ENCODE peak calls at places on chromosomes 1 and 21, in seven cellular contexts. P is CD8-positive, alpha-beta T cell; Q is body of pancreas; V is Peyer's patch; K is heart left ventricle; E is left lung; L is upper lobe of left lung. D is an unnamed sample. For H3K4me1, the result is how much of the 10 kb centered on the place peaks cover.

GRCh38 chr1:28895896-28896608 is 18.3 kb upstream of the EPB41 start:
- DNase-seq in E (no peak), Q (no peak), L (no peak), P (no peak), K (no peak), V (no peak), D (no peak)

GRCh38 chr1:220880367-220880680 is 1.1 kb downstream of the HLX start:
- DNase-seq in E (no peak), K (no peak), P (no peak), V (no peak), Q (no peak), L (no peak), D (no peak)

GRCh38 chr21:17270234-17270633 is 242.6 kb upstream of the CXADR start:
- DNase-seq in V (no peak), P (no peak), K (peak), Q (no peak), L (no peak), E (no peak), D (no peak)

GRCh38 chr1:161784963-161785362 is 18.8 kb downstream of the ATF6 start:
- DNase-seq in K (no peak), L (no peak), Q (no peak), P (no peak), E (no peak), V (no peak), D (no peak)

GRCh38 chr1:31381394-31382287 is 8.8 kb upstream of the FABP3 start:
- DNase-seq in P (no peak), V (no peak), L (no peak), K (peak), E (no peak), Q (no peak), D (no peak)

GRCh38 chr1:36128126-36128904 is 3.3 kb upstream of the COL8A2 start:
- DNase-seq in Q (no peak), P (no peak), V (no peak), E (no peak), L (no peak), K (no peak), D (no peak)

GRCh38 chr1:33641099-33641830 is 168.8 kb downstream of the ZSCAN20 start:
- DNase-seq in V (no peak), K (no peak), E (no peak), L (no peak), P (no peak), Q (no peak), D (no peak)

GRCh38 chr1:22817462-22817861 is 106.8 kb downstream of the EPHB2 start:
- DNase-seq in E (no peak), K (peak), V (no peak), Q (no peak), P (no peak), L (no peak), D (no peak)

GRCh38 chr1:226679853-226680516 is 59.1 kb downstream of the ITPKB start:
- DNase-seq in L (peak), Q (peak), P (peak), V (peak), K (peak), E (peak), D (peak)

GRCh38 chr1:110380667-110381283 is 10.1 kb downstream of the SLC16A4 start:
- DNase-seq in Q (no peak), P (no peak), L (peak), K (no peak), V (no peak), E (no peak), D (no peak)

GRCh38 chr1:76262591-76262990 is 188.0 kb downstream of the ST6GALNAC3 start:
- DNase-seq in P (no peak), V (no peak), L (no peak), E (no peak), K (no peak), Q (no peak), D (no peak)

GRCh38 chr1:170077926-170078325 is 3.4 kb upstream of the KIFAP3 start:
- DNase-seq in L (no peak), V (no peak), E (no peak), K (no peak), P (no peak), Q (no peak), D (no peak)

GRCh38 chr1:55317673-55318072 is 102.5 kb upstream of the USP24 start:
- DNase-seq in L (no peak), E (no peak), V (no peak), K (no peak), Q (no peak), P (no peak), D (no peak)

GRCh38 chr1:41399148-41399795 is 38.0 kb downstream of the FOXO6 start:
- DNase-seq in K (peak), P (no peak), L (no peak), E (no peak), V (no peak), Q (peak), D (no peak)

GRCh38 chr21:45127937-45128336 is 53.6 kb downstream of the ADARB1 start:
- DNase-seq in Q (no peak), E (no peak), L (no peak), V (no peak), K (no peak), P (no peak), D (no peak)

GRCh38 chr1:205375816-205376545 is 19.3 kb upstream of the KLHDC8A start:
- DNase-seq in Q (no peak), K (no peak), E (no peak), V (no peak), L (peak), P (no peak), D (no peak)

GRCh38 chr1:115456441-115456961 is 118.5 kb upstream of the NGF start:
- DNase-seq in K (no peak), E (no peak), V (no peak), L (no peak), P (no peak), Q (no peak), D (no peak)

GRCh38 chr1:87685366-87686136 is 356.9 kb downstream of the LMO4 start:
- DNase-seq in E (no peak), Q (no peak), V (no peak), K (no peak), P (no peak), L (no peak), D (no peak)

GRCh38 chr1:225700164-225700740 is 47.3 kb upstream of the ENAH start:
- DNase-seq in K (no peak), E (no peak), L (no peak), P (no peak), V (no peak), Q (no peak), D (no peak)

GRCh38 chr1:173862769-173863223 is 5.0 kb downstream of the GAS5 start:
- DNase-seq in L (no peak), V (no peak), Q (no peak), K (no peak), E (no peak), P (no peak), D (no peak)

GRCh38 chr1:207981976-207982375 is 71.1 kb upstream of the CD34 start:
- DNase-seq in Q (no peak), V (no peak), L (no peak), E (no peak), P (no peak), K (no peak), D (no peak)

GRCh38 chr1:50527249-50527986 is 104.2 kb upstream of the DMRTA2 start:
- DNase-seq in K (no peak), E (no peak), Q (no peak), L (no peak), P (no peak), V (no peak), D (no peak)

GRCh38 chr1:224582041-224582440 is 34.1 kb upstream of the CNIH3 start:
- DNase-seq in K (no peak), P (no peak), V (no peak), E (no peak), L (no peak), Q (no peak), D (no peak)

GRCh38 chr1:199691540-199691939 is 336.0 kb upstream of the NR5A2 start:
- DNase-seq in K (no peak), Q (no peak), E (no peak), V (no peak), P (no peak), L (peak), D (no peak)

GRCh38 chr1:155646307-155646706 is 36.3 kb downstream of the MSTO1 start:
- DNase-seq in L (no peak), E (no peak), P (no peak), K (peak), V (no peak), Q (no peak), D (no peak)

GRCh38 chr1:245153645-245154428 is 948 bp upstream of the KIF26B start:
- DNase-seq in E (no peak), K (no peak), P (no peak), V (no peak), Q (peak), L (no peak), D (no peak)

GRCh38 chr1:175208773-175209492 is 16.4 kb upstream of the KIAA0040 start:
- DNase-seq in E (no peak), P (peak), L (no peak), V (no peak), Q (no peak), K (no peak), D (peak)

GRCh38 chr1:2494323-2494693 is 18.2 kb downstream of the PLCH2 start:
- DNase-seq in L (peak), K (no peak), E (no peak), P (no peak), V (no peak), Q (no peak), D (no peak)

GRCh38 chr1:10065760-10066159 is 33.0 kb downstream of the UBE4B start:
- DNase-seq in Q (no peak), K (no peak), L (no peak), V (no peak), P (no peak), E (no peak), D (no peak)

GRCh38 chr21:18529253-18529652 is 125.7 kb upstream of the TMPRSS15 start:
- DNase-seq in E (no peak), L (no peak), Q (no peak), P (no peak), K (no peak), V (no peak), D (no peak)

GRCh38 chr1:169890761-169891538 is 2.7 kb downstream of the SCYL3 start:
- DNase-seq in L (peak), Q (peak), K (no peak), E (no peak), P (peak), V (no peak), D (no peak)

GRCh38 chr1:43469932-43470331 is 16.2 kb upstream of the HYI start:
- DNase-seq in Q (no peak), L (no peak), K (no peak), P (no peak), E (no peak), V (no peak), D (no peak)

GRCh38 chr1:43468403-43468802 is 14.7 kb upstream of the HYI start:
- DNase-seq in V (no peak), K (no peak), P (no peak), L (no peak), Q (no peak), E (no peak), D (no peak)

GRCh38 chr1:43477716-43478115 is 24.0 kb upstream of the HYI start:
- DNase-seq in E (no peak), Q (no peak), V (no peak), K (no peak), P (no peak), L (no peak), D (no peak)

GRCh38 chr1:43472087-43472462 is 18.3 kb upstream of the HYI start:
- DNase-seq in K (no peak), E (no peak), L (no peak), P (no peak), Q (no peak), V (no peak), D (no peak)

GRCh38 chr1:43473463-43473862 is 19.7 kb upstream of the HYI start:
- DNase-seq in P (no peak), K (no peak), L (no peak), Q (no peak), E (no peak), V (no peak), D (no peak)
- H3K4me3 ChIP-seq in P (no peak), K (no peak), L (no peak), Q (no peak), E (no peak), V (no peak), D (no peak)

GRCh38 chr1:24735619-24736375 is 9.4 kb upstream of the CLIC4 start:
- DNase-seq in Q (no peak), L (no peak), P (no peak), V (no peak), K (peak), E (no peak), D (no peak)

GRCh38 chr1:24737368-24738117 is 7.7 kb upstream of the CLIC4 start:
- DNase-seq in K (no peak), V (no peak), P (no peak), L (no peak), Q (no peak), E (no peak), D (no peak)

GRCh38 chr1:24735156-24735618 is 10.1 kb upstream of the CLIC4 start:
- DNase-seq in P (no peak), E (no peak), Q (no peak), V (no peak), K (no peak), L (no peak), D (no peak)

GRCh38 chr1:24742090-24742938 is 2.9 kb upstream of the CLIC4 start:
- DNase-seq in P (no peak), E (no peak), V (no peak), K (no peak), Q (no peak), L (no peak), D (peak)

GRCh38 chr1:24739241-24739640 is 6.0 kb upstream of the CLIC4 start:
- DNase-seq in P (no peak), K (no peak), Q (no peak), V (no peak), L (no peak), E (no peak), D (no peak)
- H3K4me1 ChIP-seq in P (under half), K (under half), Q (under half), V (under half), L (under half), E (under half), D (under half)

DNA sequence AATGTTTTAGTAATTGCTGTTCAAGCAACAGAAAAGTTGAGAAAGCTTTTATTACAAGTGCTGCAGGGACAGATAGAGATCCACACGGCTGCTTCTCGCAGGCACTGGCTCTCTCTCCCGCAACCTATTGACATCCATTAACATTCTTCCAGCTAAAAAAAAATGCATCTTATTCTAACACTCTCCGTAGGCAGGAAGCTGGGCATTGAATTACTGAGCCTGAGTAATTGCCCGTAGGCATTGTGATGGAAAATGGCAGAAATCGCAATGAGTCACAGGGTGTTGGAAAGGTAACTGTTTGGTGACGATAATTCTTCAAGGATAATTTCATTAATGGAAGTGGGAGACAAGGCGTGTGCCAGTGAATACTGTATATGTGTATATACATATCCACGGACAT is 567.4 kb downstream of the NPHP4 start:
- DNase-seq in V (no peak), Q (no peak), K (no peak), L (no peak), P (no peak), E (no peak), D (no peak)
- H3K4me3 ChIP-seq in V (no peak), Q (no peak), K (no peak), L (no peak), P (no peak), E (no peak), D (no peak)

DNA sequence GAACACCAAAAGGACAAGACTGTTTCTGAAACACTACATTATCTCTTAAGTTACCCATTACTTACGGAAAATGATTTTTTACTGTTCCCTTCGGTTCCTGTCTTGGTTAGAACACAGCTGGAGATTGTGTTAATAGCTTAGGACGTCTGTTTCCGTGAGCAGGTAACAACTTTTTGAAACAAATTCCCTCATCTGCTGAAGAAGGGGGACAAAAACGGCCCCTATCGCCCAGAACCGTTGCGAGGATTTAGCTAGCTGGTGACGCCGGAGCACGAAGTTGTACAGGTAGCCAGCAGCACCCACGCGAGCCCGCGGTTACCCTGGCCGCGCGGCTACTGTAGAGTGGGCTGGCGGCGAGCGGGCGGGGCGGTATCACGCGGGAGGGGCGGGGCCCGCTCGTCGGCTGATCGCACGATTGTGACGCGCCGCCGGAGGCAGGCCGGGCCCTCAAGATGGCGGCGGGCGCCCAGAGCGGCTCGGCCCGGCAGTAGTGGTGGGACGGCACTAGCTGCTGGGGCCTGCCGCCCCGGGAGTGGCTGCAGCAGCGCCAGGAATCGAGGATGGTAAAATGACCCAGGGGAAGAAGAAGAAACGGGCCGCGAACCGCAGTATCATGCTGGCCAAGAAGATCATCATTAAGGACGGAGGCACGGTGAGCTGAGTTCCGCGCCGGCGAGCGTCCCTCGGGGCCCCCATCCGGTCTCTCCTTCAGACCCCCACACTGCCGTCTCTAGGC is 68.0 kb downstream of the SLC35A3 start:
- DNase-seq in K (peak), L (peak), P (peak), V (peak), Q (peak), E (peak), D (peak)
- H3K4me1 ChIP-seq in K (under half), L (under half), P (under half), V (under half), Q (under half), E (half or more), D (under half)

DNA sequence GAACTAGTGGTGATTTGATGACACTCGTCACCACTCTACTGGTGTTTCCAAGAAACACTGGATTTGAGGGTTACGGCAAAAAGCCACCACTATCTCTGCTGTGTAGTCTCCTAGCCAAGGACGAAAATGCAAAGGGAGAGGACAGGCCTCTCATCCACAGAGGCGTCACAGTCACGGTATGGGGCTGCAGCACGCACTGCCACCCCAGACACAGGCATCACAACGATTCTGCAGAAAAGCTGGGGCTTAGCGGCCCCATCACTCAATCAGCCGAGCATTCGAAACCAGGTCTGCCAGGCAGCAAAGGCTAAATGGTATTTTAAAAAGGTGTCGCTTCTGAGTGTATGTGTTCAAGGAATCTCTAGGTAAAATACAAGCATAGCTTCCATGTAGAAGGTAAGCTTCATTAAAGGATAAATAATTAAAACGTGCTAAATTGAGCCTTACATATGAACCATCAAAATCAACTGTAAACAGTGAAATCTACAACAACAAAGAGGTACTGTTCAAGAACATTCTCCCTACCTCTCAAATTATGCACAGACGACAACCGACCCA is 1.4 kb downstream of the RIPK4 start:
- DNase-seq in P (no peak), L (no peak), K (no peak), E (no peak), Q (no peak), V (no peak), D (no peak)
- H3K4me3 ChIP-seq in P (no peak), L (peak), K (no peak), E (peak), Q (peak), V (no peak), D (peak)

DNA sequence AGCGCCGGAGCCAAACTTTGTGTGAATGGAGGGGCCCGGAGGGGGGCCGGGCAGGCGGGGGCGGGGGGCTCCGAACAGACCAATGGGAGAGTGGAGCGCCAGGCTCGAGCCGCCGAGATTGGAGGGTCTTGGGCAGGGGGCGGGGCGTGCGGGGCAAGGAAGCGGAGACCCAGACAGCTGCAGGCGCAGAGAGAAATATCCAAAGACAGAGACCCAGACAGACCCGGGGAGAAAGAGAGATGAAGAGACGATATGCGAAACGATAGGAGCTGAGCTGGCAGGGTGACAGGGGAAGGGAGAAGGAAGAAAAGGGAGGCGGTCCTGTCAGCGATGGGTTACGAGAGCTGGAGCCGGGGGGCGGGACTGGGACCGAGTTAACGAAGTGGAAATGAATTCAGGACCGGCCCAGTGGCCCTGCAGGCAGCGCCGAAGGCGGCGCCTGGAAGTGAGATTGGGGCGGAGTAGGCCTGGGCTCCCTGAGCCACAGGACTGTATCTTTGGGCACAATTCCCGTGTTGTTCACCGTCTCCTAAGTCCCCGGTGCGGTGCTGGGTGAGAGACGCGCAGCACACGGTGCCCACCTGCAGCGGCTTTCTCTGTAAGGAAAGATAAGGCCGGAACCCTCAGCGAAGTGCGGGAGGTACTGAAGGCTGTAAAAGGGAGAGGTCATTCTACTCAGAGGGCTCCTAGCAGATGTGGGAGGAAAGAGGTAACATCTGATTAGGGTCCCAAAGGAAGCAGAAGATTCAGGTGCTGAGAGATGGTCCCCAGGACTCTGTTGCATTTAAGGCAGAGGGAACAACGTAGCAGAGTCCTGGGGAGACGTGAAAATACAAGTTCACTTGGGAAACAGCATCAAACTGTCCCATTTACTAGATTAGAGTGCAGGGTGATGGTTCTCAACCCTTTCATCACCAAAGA is 543 bp upstream of the KCNJ10 start:
- DNase-seq in Q (peak), P (peak), V (peak), K (peak), L (peak), E (peak), D (peak)
- H3K4me1 ChIP-seq in Q (under half), P (under half), V (under half), K (under half), L (under half), E (under half), D (under half)

DNA sequence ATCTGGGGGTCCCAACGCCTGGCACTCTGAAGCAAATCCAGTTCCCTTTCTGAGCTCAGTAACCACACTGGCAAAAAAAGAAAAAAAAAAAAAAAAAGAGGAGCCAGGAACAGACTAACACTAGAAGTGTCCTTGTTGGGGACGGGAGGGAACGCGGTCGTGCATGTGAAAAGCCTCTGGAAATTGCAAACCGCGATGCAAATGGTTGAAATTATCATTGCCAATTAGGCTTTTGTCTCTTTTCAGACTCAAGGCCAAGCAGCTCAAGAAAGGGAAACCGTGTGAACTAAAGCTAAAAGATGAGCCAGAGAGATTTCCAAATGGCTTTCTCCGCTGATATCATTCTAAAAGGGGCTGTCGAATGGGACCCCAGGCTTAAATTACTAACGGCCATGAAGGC is 13.5 kb downstream of the TRABD2B start:
- DNase-seq in L (no peak), Q (no peak), P (no peak), V (no peak), K (no peak), E (no peak), D (no peak)
- H3K4me3 ChIP-seq in L (no peak), Q (no peak), P (no peak), V (no peak), K (peak), E (no peak), D (no peak)